ENCODE peak calls at places on chromosomes 13 and 19, in nine cellular contexts. One of them, this sample, is unnamed.

GRCh38 chr19:34403784-34404108 is 453 bp upstream of the PDCD2L start:
- DNase-seq in C1 segment of cervical spinal cord: no peak
- DNase-seq in T47D: no peak
- DNase-seq in right atrium auricular region: no peak
- DNase-seq in progenitor cell of endocrine pancreas: no peak
- DNase-seq in activated CD4-positive, alpha-beta T cell treated with anti-CD3 and anti-CD28 coated beads, Interleukin-2, amount 10 ng/mL, durations not matched to agents 7 days and 5 days: no peak
- DNase-seq in Panc1: no peak
- DNase-seq in pancreas: no peak
- DNase-seq in amniotic stem cell: no peak
- DNase-seq in this sample: no peak

GRCh38 chr13:28531195-28531955 is 36.4 kb upstream of the FLT1 start:
- DNase-seq in right atrium auricular region: peak; percentile 69
- DNase-seq in Panc1: no peak
- DNase-seq in progenitor cell of endocrine pancreas: no peak
- DNase-seq in activated CD4-positive, alpha-beta T cell treated with anti-CD3 and anti-CD28 coated beads, Interleukin-2, amount 10 ng/mL, durations not matched to agents 7 days and 5 days: no peak
- DNase-seq in T47D: peak; percentile 28
- DNase-seq in pancreas: peak; percentile 60
- DNase-seq in amniotic stem cell: no peak
- DNase-seq in C1 segment of cervical spinal cord: peak; percentile 33
- DNase-seq in this sample: peak; percentile 26

GRCh38 chr13:42137856-42138537 is 89.5 kb downstream of the DGKH start:
- DNase-seq in Panc1: no peak
- DNase-seq in right atrium auricular region: no peak
- DNase-seq in pancreas: no peak
- DNase-seq in activated CD4-positive, alpha-beta T cell treated with anti-CD3 and anti-CD28 coated beads, Interleukin-2, amount 10 ng/mL, durations not matched to agents 7 days and 5 days: no peak
- DNase-seq in C1 segment of cervical spinal cord: no peak
- DNase-seq in T47D: no peak
- DNase-seq in amniotic stem cell: no peak
- DNase-seq in progenitor cell of endocrine pancreas: no peak
- DNase-seq in this sample: no peak

GRCh38 chr13:100825551-100825950 is 151.0 kb upstream of the TMTC4 start:
- DNase-seq in T47D: no peak
- DNase-seq in progenitor cell of endocrine pancreas: no peak
- DNase-seq in activated CD4-positive, alpha-beta T cell treated with anti-CD3 and anti-CD28 coated beads, Interleukin-2, amount 10 ng/mL, durations not matched to agents 7 days and 5 days: no peak
- DNase-seq in C1 segment of cervical spinal cord: no peak
- DNase-seq in amniotic stem cell: no peak
- DNase-seq in pancreas: no peak
- DNase-seq in Panc1: no peak
- DNase-seq in right atrium auricular region: no peak
- DNase-seq in this sample: no peak

GRCh38 chr19:30063184-30064020 is 121.4 kb downstream of the URI1 start:
- DNase-seq in C1 segment of cervical spinal cord: no peak
- DNase-seq in amniotic stem cell: no peak
- DNase-seq in Panc1: no peak
- DNase-seq in T47D: no peak
- DNase-seq in pancreas: no peak
- DNase-seq in progenitor cell of endocrine pancreas: no peak
- DNase-seq in activated CD4-positive, alpha-beta T cell treated with anti-CD3 and anti-CD28 coated beads, Interleukin-2, amount 10 ng/mL, durations not matched to agents 7 days and 5 days: no peak
- DNase-seq in right atrium auricular region: peak; percentile 42
- DNase-seq in this sample: no peak

GRCh38 chr13:92719868-92720267 is 506.7 kb upstream of the GPC6 start:
- DNase-seq in amniotic stem cell: no peak
- DNase-seq in T47D: no peak
- DNase-seq in Panc1: no peak
- DNase-seq in pancreas: no peak
- DNase-seq in activated CD4-positive, alpha-beta T cell treated with anti-CD3 and anti-CD28 coated beads, Interleukin-2, amount 10 ng/mL, durations not matched to agents 7 days and 5 days: no peak
- DNase-seq in progenitor cell of endocrine pancreas: no peak
- DNase-seq in right atrium auricular region: no peak
- DNase-seq in C1 segment of cervical spinal cord: no peak
- DNase-seq in this sample: no peak

GRCh38 chr13:40375522-40376171 is 290.8 kb downstream of the FOXO1 start:
- DNase-seq in activated CD4-positive, alpha-beta T cell treated with anti-CD3 and anti-CD28 coated beads, Interleukin-2, amount 10 ng/mL, durations not matched to agents 7 days and 5 days: no peak
- DNase-seq in C1 segment of cervical spinal cord: no peak
- DNase-seq in amniotic stem cell: no peak
- DNase-seq in progenitor cell of endocrine pancreas: no peak
- DNase-seq in T47D: no peak
- DNase-seq in Panc1: no peak
- DNase-seq in right atrium auricular region: peak; percentile 82
- DNase-seq in pancreas: no peak
- DNase-seq in this sample: no peak

GRCh38 chr13:35903075-35903474 is 228.1 kb downstream of the DCLK1 start:
- DNase-seq in pancreas: no peak
- DNase-seq in amniotic stem cell: no peak
- DNase-seq in T47D: no peak
- DNase-seq in C1 segment of cervical spinal cord: no peak
- DNase-seq in right atrium auricular region: no peak
- DNase-seq in progenitor cell of endocrine pancreas: no peak
- DNase-seq in activated CD4-positive, alpha-beta T cell treated with anti-CD3 and anti-CD28 coated beads, Interleukin-2, amount 10 ng/mL, durations not matched to agents 7 days and 5 days: no peak
- DNase-seq in Panc1: no peak
- DNase-seq in this sample: no peak

GRCh38 chr19:17542042-17542441 is 13.4 kb upstream of the COLGALT1 start:
- DNase-seq in activated CD4-positive, alpha-beta T cell treated with anti-CD3 and anti-CD28 coated beads, Interleukin-2, amount 10 ng/mL, durations not matched to agents 7 days and 5 days: no peak
- DNase-seq in pancreas: no peak
- DNase-seq in C1 segment of cervical spinal cord: no peak
- DNase-seq in right atrium auricular region: no peak
- DNase-seq in T47D: no peak
- DNase-seq in Panc1: no peak
- DNase-seq in amniotic stem cell: no peak
- DNase-seq in progenitor cell of endocrine pancreas: no peak
- DNase-seq in this sample: no peak

GRCh38 chr19:46958542-46958941 is 61.1 kb upstream of the NPAS1 start:
- DNase-seq in right atrium auricular region: no peak
- DNase-seq in progenitor cell of endocrine pancreas: no peak
- DNase-seq in pancreas: no peak
- DNase-seq in Panc1: no peak
- DNase-seq in amniotic stem cell: no peak
- DNase-seq in C1 segment of cervical spinal cord: no peak
- DNase-seq in activated CD4-positive, alpha-beta T cell treated with anti-CD3 and anti-CD28 coated beads, Interleukin-2, amount 10 ng/mL, durations not matched to agents 7 days and 5 days: no peak
- DNase-seq in T47D: no peak
- DNase-seq in this sample: no peak

GRCh38 chr13:73832203-73832602 is 302.0 kb downstream of the KLF12 start:
- DNase-seq in T47D: no peak
- DNase-seq in right atrium auricular region: no peak
- DNase-seq in C1 segment of cervical spinal cord: no peak
- DNase-seq in activated CD4-positive, alpha-beta T cell treated with anti-CD3 and anti-CD28 coated beads, Interleukin-2, amount 10 ng/mL, durations not matched to agents 7 days and 5 days: no peak
- DNase-seq in pancreas: no peak
- DNase-seq in progenitor cell of endocrine pancreas: no peak
- DNase-seq in amniotic stem cell: no peak
- DNase-seq in Panc1: no peak
- DNase-seq in this sample: no peak

GRCh38 chr19:16801599-16801998 is 27.6 kb upstream of the SIN3B start:
- DNase-seq in progenitor cell of endocrine pancreas: no peak
- DNase-seq in activated CD4-positive, alpha-beta T cell treated with anti-CD3 and anti-CD28 coated beads, Interleukin-2, amount 10 ng/mL, durations not matched to agents 7 days and 5 days: no peak
- DNase-seq in pancreas: no peak
- DNase-seq in Panc1: no peak
- DNase-seq in amniotic stem cell: no peak
- DNase-seq in T47D: no peak
- DNase-seq in C1 segment of cervical spinal cord: no peak
- DNase-seq in right atrium auricular region: no peak
- DNase-seq in this sample: no peak

GRCh38 chr13:98985591-98985990 is 7.7 kb upstream of the DOCK9 start:
- DNase-seq in C1 segment of cervical spinal cord: no peak
- DNase-seq in activated CD4-positive, alpha-beta T cell treated with anti-CD3 and anti-CD28 coated beads, Interleukin-2, amount 10 ng/mL, durations not matched to agents 7 days and 5 days: no peak
- DNase-seq in amniotic stem cell: no peak
- DNase-seq in T47D: no peak
- DNase-seq in pancreas: no peak
- DNase-seq in Panc1: no peak
- DNase-seq in right atrium auricular region: no peak
- DNase-seq in progenitor cell of endocrine pancreas: no peak
- DNase-seq in this sample: no peak